ENCODE peak calls at places on chromosomes 13 and 19, in four cellular contexts. S is GM12878, P is K562, Q is HepG2. J is an unnamed sample.

GRCh38 chr19:2375341-2376121 is 15.5 kb downstream of the TMPRSS9 start:
- DNase-seq in S (no peak), P (no peak), Q (no peak), J (no peak)

GRCh38 chr13:36344886-36345437 is 1.2 kb downstream of the SPART start:
- DNase-seq in S (no peak), P (peak), Q (no peak), J (no peak)

GRCh38 chr13:106917024-106917491 is 349.1 kb upstream of the ARGLU1 start:
- DNase-seq in S (no peak), P (no peak), Q (no peak), J (no peak)

GRCh38 chr19:58563034-58563573 is 4.7 kb upstream of the UBE2M start:
- DNase-seq in S (no peak), P (no peak), Q (no peak), J (no peak)

GRCh38 chr13:98664047-98664446 is 87.1 kb upstream of the STK24 start:
- DNase-seq in S (no peak), P (peak), Q (no peak), J (no peak)

GRCh38 chr13:93045836-93046235 is 180.8 kb upstream of the GPC6 start:
- DNase-seq in S (no peak), P (no peak), Q (no peak), J (no peak)

GRCh38 chr13:110575322-110576069 is 14.0 kb upstream of the RAB20 start:
- DNase-seq in S (peak), P (peak), Q (peak), J (no peak)

GRCh38 chr13:40115456-40115855 is 460.0 kb downstream of the COG6 start:
- DNase-seq in S (no peak), P (no peak), Q (no peak), J (no peak)

GRCh38 chr19:38375748-38376147 is 1.4 kb downstream of the PSMD8 start:
- DNase-seq in S (no peak), P (no peak), Q (no peak), J (no peak)

GRCh38 chr13:93029536-93029935 is 197.1 kb upstream of the GPC6 start:
- DNase-seq in S (no peak), P (no peak), Q (no peak), J (no peak)

GRCh38 chr13:34155931-34156607 is 338.1 kb downstream of the RFC3 start:
- DNase-seq in S (no peak), P (no peak), Q (no peak), J (no peak)

DNA sequence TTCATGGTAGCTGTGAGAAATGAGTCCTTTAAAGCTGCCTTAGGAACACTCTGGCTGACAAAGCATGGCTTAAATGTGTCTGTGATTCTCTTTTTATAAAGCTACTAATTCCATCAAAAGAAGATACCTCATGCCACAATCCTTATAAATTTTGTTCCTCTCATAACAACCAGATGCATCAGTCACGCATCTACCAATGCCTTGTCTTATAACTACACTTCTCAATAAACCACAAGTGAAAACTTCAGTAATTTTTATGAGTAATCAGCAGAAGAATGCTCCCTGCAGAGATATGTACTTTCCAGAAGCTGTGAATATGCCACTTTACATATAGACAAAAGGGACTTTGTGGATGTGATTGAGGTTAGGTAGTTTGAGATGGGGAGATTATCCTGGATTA is 147.8 kb downstream of the SUCLA2 start:
- DNase-seq in S (no peak), P (no peak), Q (no peak), J (no peak)
- TF ChIP-seq FOXK2 in S (no peak), P (no peak), Q (no peak), J (no peak)

GRCh38 chr19:4745986-4746385 is 22.3 kb upstream of the DPP9 start:
- DNase-seq in S (no peak), P (no peak), Q (no peak), J (no peak)

GRCh38 chr19:4749870-4750269 is 26.2 kb upstream of the DPP9 start:
- DNase-seq in S (no peak), P (no peak), Q (no peak), J (no peak)

GRCh38 chr19:4748589-4748988 is 24.9 kb upstream of the DPP9 start:
- DNase-seq in S (no peak), P (no peak), Q (no peak), J (no peak)

GRCh38 chr19:4744451-4745170 is 21.0 kb upstream of the DPP9 start:
- DNase-seq in S (no peak), P (peak), Q (no peak), J (no peak)

DNA sequence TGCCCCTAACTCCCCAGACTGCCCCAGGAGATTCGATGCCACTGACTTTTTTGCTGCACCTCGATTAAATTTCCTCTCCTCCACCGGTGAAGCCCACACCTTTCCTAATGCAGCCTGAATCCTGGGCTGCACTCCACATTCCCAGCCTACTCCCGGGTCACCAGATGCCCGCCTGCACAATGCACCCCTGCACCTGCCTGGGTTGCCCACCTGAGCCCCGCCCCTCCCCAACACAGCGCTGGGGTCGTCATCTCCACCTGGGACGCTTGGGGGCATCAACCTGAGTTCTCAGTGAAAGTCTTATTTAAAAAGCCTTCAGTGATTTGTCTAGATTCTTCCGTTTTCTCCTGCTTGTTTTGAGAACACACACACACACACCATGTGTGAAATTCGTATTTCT is 24.5 kb upstream of the DPP9 start:
- DNase-seq in S (no peak), P (no peak), Q (no peak), J (no peak)
- TF ChIP-seq SP1 in S (no peak), P (no peak), Q (no peak), J (no peak)

GRCh38 chr13:59513686-59514085 is 650.0 kb downstream of the DIAPH3 start:
- DNase-seq in S (no peak), P (no peak), Q (no peak), J (no peak)
- TF ChIP-seq FOXK2 in S (no peak), P (no peak), Q (no peak), J (no peak)

DNA sequence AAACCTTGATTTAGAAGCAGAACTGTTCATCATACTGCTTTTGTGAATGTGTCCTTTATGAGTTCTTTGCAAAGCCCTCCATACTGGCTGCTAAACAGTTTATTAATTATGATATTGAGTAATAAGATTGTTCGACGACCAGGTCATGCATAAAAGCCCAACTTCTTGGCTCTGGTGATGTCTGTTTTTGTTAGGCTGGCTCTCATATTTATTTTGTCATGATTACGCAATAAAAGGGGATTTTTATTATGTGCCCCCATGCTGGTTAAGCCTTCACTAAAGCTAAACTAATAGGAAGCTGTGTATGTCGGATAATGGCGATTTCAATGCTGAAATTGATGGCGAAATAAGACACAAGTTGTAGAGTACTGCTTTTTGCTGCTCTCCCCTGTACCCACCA is 227.3 kb downstream of the DCT start:
- DNase-seq in S (no peak), P (no peak), Q (no peak), J (no peak)
- TF ChIP-seq SP1 in S (no peak), P (no peak), Q (no peak), J (no peak)

DNA sequence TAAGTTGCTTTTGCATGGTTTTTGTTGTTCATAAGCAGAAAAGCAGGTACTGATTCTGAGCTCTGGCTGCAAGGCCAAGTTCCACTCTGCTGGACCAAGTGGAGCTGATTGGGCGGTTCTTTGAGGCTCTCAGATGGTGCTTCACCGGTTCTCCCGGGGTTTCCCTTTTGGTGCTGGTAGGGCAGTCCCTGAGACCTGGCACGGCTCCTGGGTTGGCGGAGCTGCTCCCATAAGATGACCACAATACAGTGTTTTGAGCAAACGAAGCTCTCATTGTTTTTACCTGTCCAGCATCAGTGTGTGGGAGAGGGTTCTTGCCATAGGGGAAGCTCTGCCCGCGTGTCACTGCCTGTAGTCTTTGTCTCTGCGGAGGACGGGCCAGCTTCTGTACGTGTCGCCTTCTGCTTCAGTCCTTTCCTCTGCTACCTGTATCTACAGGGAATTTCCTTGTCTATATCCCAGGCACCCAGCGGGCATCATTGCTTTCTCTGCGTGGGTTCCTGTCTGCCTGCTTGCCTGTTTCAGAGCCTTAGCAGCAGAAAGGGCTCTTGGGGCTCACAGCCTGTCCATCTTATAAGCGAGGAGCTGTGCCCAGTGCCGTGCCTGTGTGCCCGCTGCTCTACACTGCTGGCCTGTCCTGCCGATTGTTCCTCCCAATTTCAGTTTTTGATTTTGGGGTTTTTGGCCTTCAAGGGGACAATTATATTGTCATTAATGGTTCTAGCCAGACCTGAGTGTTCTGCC is 2.3 kb downstream of the U2AF2 start:
- DNase-seq in S (no peak), P (peak), Q (no peak), J (no peak)
- TF ChIP-seq FOXK2 in S (no peak), P (no peak), Q (no peak), J (no peak)

DNA sequence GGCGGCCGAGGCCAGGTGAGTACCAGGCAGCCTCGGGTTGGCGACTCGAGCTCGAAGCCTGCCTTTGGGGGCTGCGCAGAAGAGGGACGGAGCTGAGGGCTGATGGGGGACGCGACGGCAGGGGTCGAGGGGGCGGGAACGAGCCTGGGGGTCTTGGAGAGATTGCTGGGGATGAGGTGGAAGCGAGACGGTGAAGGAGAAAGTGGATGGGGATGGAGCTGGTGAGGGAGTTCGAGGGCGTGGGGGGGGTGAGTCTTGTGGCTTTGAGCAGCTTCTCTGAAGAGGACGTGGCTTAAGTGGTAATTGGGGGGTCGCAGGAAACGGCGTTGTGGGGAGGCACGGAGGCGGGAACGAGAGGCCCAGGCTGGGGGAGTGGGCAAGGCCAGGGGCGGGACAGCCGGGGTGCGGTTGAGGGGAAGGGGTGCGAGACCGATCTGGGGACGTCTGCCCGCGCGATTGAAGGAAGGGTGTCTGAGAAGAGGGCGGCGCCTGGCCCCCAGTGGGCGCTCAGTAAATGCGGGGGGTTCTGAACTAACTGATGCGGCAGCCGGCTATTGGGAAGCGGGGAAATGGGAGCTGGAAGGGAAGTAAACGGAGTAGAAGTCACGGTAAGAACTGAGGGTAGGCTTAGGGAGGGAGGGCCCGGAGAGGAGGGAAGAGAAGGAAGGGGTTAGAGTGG is 422 bp downstream of the MYO9B start:
- DNase-seq in S (no peak), P (peak), Q (no peak), J (no peak)
- TF ChIP-seq SP1 in S (no peak), P (no peak), Q (no peak), J (no peak)

GRCh38 chr19:55251296-55252081 is 7.3 kb downstream of the PPP6R1 start:
- DNase-seq in S (no peak), P (no peak), Q (no peak), J (no peak)
- TF ChIP-seq FOXK2 in S (no peak), P (no peak), Q (no peak), J (no peak)

DNA sequence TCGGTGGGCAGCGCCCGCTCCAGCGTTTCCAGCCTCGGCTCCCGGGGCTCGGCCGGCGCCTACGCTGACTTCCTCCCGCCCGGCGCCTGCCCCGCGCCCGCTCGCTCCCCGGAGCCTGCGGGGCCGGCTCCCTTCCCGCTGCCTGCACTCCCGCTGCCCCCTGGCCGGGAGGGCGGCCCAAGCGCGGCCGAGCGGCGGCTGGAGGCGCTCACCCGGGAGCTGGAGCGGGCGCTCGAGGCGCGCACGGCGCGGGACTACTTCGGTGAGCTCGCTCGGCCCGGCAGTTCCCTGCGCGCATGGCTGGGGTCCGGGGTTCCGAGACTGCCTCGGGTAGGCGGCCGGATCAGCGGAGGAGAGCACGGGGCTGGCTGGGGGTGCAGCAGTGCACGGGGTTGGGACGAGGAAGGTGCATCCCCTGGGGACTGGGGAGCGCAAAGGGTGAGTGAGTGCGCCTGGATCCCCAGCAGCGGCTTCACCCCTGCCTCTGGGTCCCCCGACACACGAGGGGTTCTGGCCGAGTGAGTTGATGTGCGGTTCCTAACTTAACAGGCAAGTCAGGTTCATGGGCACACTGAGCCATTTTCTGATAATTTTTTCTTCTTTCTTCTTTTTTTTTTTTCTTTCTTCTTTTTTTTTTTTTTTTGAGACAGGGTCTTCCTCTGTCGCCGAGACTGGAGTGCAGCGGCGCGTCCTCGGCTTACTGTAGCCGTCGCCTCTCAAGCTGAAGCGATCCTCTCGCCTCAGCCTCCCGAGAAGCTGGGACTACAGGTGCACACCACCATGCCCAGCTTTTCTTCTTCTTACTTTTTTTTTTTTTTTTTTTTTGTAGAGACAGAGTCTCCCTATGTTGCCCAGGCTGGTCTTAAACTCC is 1.1 kb downstream of the WTIP start:
- DNase-seq in S (no peak), P (no peak), Q (no peak), J (peak)
- TF ChIP-seq SP1 in S (no peak), P (no peak), Q (no peak), J (no peak)

J was measured in HEK293T.